ENCODE peak calls at places on chromosome 22, in five cellular contexts. One of them, this sample, is unnamed.

GRCh38 chr22:42067706-42068350 is 2.8 kb downstream of the NAGA start:
- DNase-seq in astrocyte of the spinal cord: no peak
- DNase-seq in pancreas: peak; percentile 45
- DNase-seq in left ventricle myocardium inferior: no peak
- DNase-seq in tibial artery: no peak
- DNase-seq in this sample: no peak

GRCh38 chr22:28977481-28977971 is 84.1 kb downstream of the C22orf31 start:
- DNase-seq in astrocyte of the spinal cord: peak; percentile 72
- DNase-seq in pancreas: no peak
- DNase-seq in left ventricle myocardium inferior: no peak
- DNase-seq in tibial artery: no peak
- DNase-seq in this sample: no peak

GRCh38 chr22:49307071-49307830 is 520.4 kb downstream of the BRD1 start:
- DNase-seq in astrocyte of the spinal cord: no peak
- DNase-seq in pancreas: peak; percentile 42
- DNase-seq in left ventricle myocardium inferior: no peak
- DNase-seq in tibial artery: peak; percentile 40
- DNase-seq in this sample: no peak

GRCh38 chr22:49034836-49035817 is 792.5 kb downstream of the BRD1 start:
- DNase-seq in astrocyte of the spinal cord: no peak
- DNase-seq in pancreas: peak; percentile 39
- DNase-seq in left ventricle myocardium inferior: no peak
- DNase-seq in tibial artery: no peak
- DNase-seq in this sample: no peak

GRCh38 chr22:49958961-49959781 is 1.4 kb upstream of the PIM3 start:
- DNase-seq in astrocyte of the spinal cord: no peak
- DNase-seq in pancreas: peak; percentile 65
- DNase-seq in left ventricle myocardium inferior: peak; percentile 29
- DNase-seq in tibial artery: peak; percentile 74
- DNase-seq in this sample: no peak

GRCh38 chr22:48089601-48090331 is 1327.3 kb downstream of the TBC1D22A start:
- DNase-seq in astrocyte of the spinal cord: no peak
- DNase-seq in pancreas: no peak
- DNase-seq in left ventricle myocardium inferior: peak; percentile 44
- DNase-seq in tibial artery: peak; percentile 77
- DNase-seq in this sample: no peak

GRCh38 chr22:24063361-24063760 is 52.3 kb downstream of the CABIN1 start:
- DNase-seq in astrocyte of the spinal cord: no peak
- DNase-seq in pancreas: no peak
- DNase-seq in left ventricle myocardium inferior: no peak
- DNase-seq in tibial artery: no peak
- DNase-seq in this sample: no peak

GRCh38 chr22:23237201-23237798 is 57.0 kb downstream of the BCR start:
- DNase-seq in astrocyte of the spinal cord: peak; percentile 61
- DNase-seq in pancreas: peak; percentile 78
- DNase-seq in left ventricle myocardium inferior: peak; percentile 88
- DNase-seq in tibial artery: no peak
- DNase-seq in this sample: no peak

GRCh38 chr22:20258584-20259335 is 9.4 kb downstream of the RTN4R start:
- DNase-seq in astrocyte of the spinal cord: no peak
- DNase-seq in pancreas: no peak
- DNase-seq in left ventricle myocardium inferior: no peak
- DNase-seq in tibial artery: no peak
- DNase-seq in this sample: no peak

GRCh38 chr22:21014202-21015050 is 539 bp upstream of the P2RX6 start:
- DNase-seq in astrocyte of the spinal cord: peak; percentile 91
- DNase-seq in pancreas: peak; percentile 78
- DNase-seq in left ventricle myocardium inferior: peak; percentile 90
- DNase-seq in tibial artery: peak; percentile 86
- DNase-seq in this sample: peak; percentile 95

GRCh38 chr22:50303848-50304527 is 3.5 kb downstream of the PLXNB2 start:
- DNase-seq in astrocyte of the spinal cord: no peak
- DNase-seq in pancreas: no peak
- DNase-seq in left ventricle myocardium inferior: no peak
- DNase-seq in tibial artery: peak; percentile 84
- DNase-seq in this sample: no peak

GRCh38 chr22:23466351-23466750 is 113.7 kb downstream of the IGLL1 start:
- DNase-seq in astrocyte of the spinal cord: no peak
- DNase-seq in pancreas: no peak
- DNase-seq in left ventricle myocardium inferior: no peak
- DNase-seq in tibial artery: no peak
- DNase-seq in this sample: no peak

GRCh38 chr22:22810018-22810427 is 77.6 kb upstream of the IGLL5 start:
- DNase-seq in astrocyte of the spinal cord: no peak
- DNase-seq in pancreas: peak; percentile 86
- DNase-seq in left ventricle myocardium inferior: peak; percentile 38
- DNase-seq in tibial artery: peak; percentile 60
- DNase-seq in this sample: peak; percentile 19

GRCh38 chr22:22533417-22533816 is 13.3 kb upstream of the ZNF280A start:
- DNase-seq in astrocyte of the spinal cord: no peak
- DNase-seq in pancreas: no peak
- DNase-seq in left ventricle myocardium inferior: no peak
- DNase-seq in tibial artery: no peak
- DNase-seq in this sample: no peak

GRCh38 chr22:27420817-27421361 is 380.7 kb downstream of the MN1 start:
- DNase-seq in astrocyte of the spinal cord: peak; percentile 98
- DNase-seq in pancreas: peak; percentile 80
- DNase-seq in left ventricle myocardium inferior: peak; percentile 84
- DNase-seq in tibial artery: peak; percentile 96
- DNase-seq in this sample: no peak

GRCh38 chr22:48799227-48799970 is 1028.3 kb downstream of the BRD1 start:
- DNase-seq in astrocyte of the spinal cord: no peak
- DNase-seq in pancreas: no peak
- DNase-seq in left ventricle myocardium inferior: no peak
- DNase-seq in tibial artery: no peak
- DNase-seq in this sample: no peak

GRCh38 chr22:42444060-42444904 is 12.1 kb upstream of the NFAM1 start:
- DNase-seq in astrocyte of the spinal cord: peak; percentile 87
- DNase-seq in pancreas: peak; percentile 82
- DNase-seq in left ventricle myocardium inferior: peak; percentile 86
- DNase-seq in tibial artery: peak; percentile 90
- DNase-seq in this sample: peak; percentile 82

GRCh38 chr22:45818130-45819085 is 146.8 kb downstream of the ATXN10 start:
- DNase-seq in astrocyte of the spinal cord: peak; percentile 38
- DNase-seq in pancreas: no peak
- DNase-seq in left ventricle myocardium inferior: peak; percentile 44
- DNase-seq in tibial artery: no peak
- DNase-seq in this sample: no peak

GRCh38 chr22:23564276-23564675 is 15.8 kb downstream of the IGLL1 start:
- DNase-seq in astrocyte of the spinal cord: no peak
- DNase-seq in pancreas: no peak
- DNase-seq in left ventricle myocardium inferior: no peak
- DNase-seq in tibial artery: peak; percentile 12
- DNase-seq in this sample: no peak

GRCh38 chr22:23278883-23279675 is 98.8 kb downstream of the BCR start:
- DNase-seq in astrocyte of the spinal cord: no peak
- DNase-seq in pancreas: peak; percentile 70
- DNase-seq in left ventricle myocardium inferior: no peak
- DNase-seq in tibial artery: no peak
- DNase-seq in this sample: no peak

GRCh38 chr22:50371101-50371648 is 28.0 kb downstream of the PPP6R2 start:
- DNase-seq in astrocyte of the spinal cord: no peak
- DNase-seq in pancreas: no peak
- DNase-seq in left ventricle myocardium inferior: no peak
- DNase-seq in tibial artery: no peak
- DNase-seq in this sample: no peak

GRCh38 chr22:20542736-20543135 is 35.3 kb downstream of the MED15 start:
- DNase-seq in astrocyte of the spinal cord: no peak
- DNase-seq in pancreas: no peak
- DNase-seq in left ventricle myocardium inferior: no peak
- DNase-seq in tibial artery: no peak
- DNase-seq in this sample: no peak

GRCh38 chr22:36339171-36340065 is 48.3 kb downstream of the MYH9 start:
- DNase-seq in astrocyte of the spinal cord: peak; percentile 80
- DNase-seq in pancreas: no peak
- DNase-seq in left ventricle myocardium inferior: no peak
- DNase-seq in tibial artery: no peak
- DNase-seq in this sample: no peak

GRCh38 chr22:31630331-31631329 is 31.4 kb downstream of the PISD start:
- DNase-seq in astrocyte of the spinal cord: peak; percentile 79
- DNase-seq in pancreas: peak; percentile 89
- DNase-seq in left ventricle myocardium inferior: peak; percentile 82
- DNase-seq in tibial artery: peak; percentile 87
- DNase-seq in this sample: peak; percentile 86
- TF ChIP-seq CTCF in astrocyte of the spinal cord: peak; percentile 3
- TF ChIP-seq CTCF in pancreas: no peak
- TF ChIP-seq CTCF in left ventricle myocardium inferior: no peak
- TF ChIP-seq CTCF in tibial artery: no peak
- TF ChIP-seq CTCF in this sample: no peak

GRCh38 chr22:39309364-39309861 is 10.0 kb downstream of the RPL3 start:
- DNase-seq in astrocyte of the spinal cord: no peak
- DNase-seq in pancreas: no peak
- DNase-seq in left ventricle myocardium inferior: no peak
- DNase-seq in tibial artery: no peak
- DNase-seq in this sample: no peak
- TF ChIP-seq CTCF in astrocyte of the spinal cord: peak; percentile 20
- TF ChIP-seq CTCF in pancreas: no peak
- TF ChIP-seq CTCF in left ventricle myocardium inferior: no peak
- TF ChIP-seq CTCF in tibial artery: no peak
- TF ChIP-seq CTCF in this sample: no peak

GRCh38 chr22:19106886-19107729 is 15.1 kb downstream of the DGCR2 start:
- DNase-seq in astrocyte of the spinal cord: no peak
- DNase-seq in pancreas: peak; percentile 45
- DNase-seq in left ventricle myocardium inferior: no peak
- DNase-seq in tibial artery: peak; percentile 31
- DNase-seq in this sample: no peak

GRCh38 chr22:19107730-19108074 is 14.5 kb downstream of the DGCR2 start:
- DNase-seq in astrocyte of the spinal cord: no peak
- DNase-seq in pancreas: peak; percentile 16
- DNase-seq in left ventricle myocardium inferior: no peak
- DNase-seq in tibial artery: peak; percentile 1
- DNase-seq in this sample: no peak

GRCh38 chr22:19105867-19106802 is 16.1 kb downstream of the DGCR2 start:
- DNase-seq in astrocyte of the spinal cord: no peak
- DNase-seq in pancreas: peak; percentile 56
- DNase-seq in left ventricle myocardium inferior: no peak
- DNase-seq in tibial artery: peak; percentile 56
- DNase-seq in this sample: no peak

GRCh38 chr22:19105456-19105855 is 16.8 kb downstream of the DGCR2 start:
- DNase-seq in astrocyte of the spinal cord: no peak
- DNase-seq in pancreas: peak; percentile 54
- DNase-seq in left ventricle myocardium inferior: no peak
- DNase-seq in tibial artery: peak; percentile 54
- DNase-seq in this sample: no peak

GRCh38 chr22:19103881-19104821 is 18.1 kb downstream of the DGCR2 start:
- DNase-seq in astrocyte of the spinal cord: peak; percentile 50
- DNase-seq in pancreas: peak; percentile 65
- DNase-seq in left ventricle myocardium inferior: no peak
- DNase-seq in tibial artery: peak; percentile 1
- DNase-seq in this sample: no peak
- TF ChIP-seq CTCF in astrocyte of the spinal cord: no peak
- TF ChIP-seq CTCF in pancreas: no peak
- TF ChIP-seq CTCF in left ventricle myocardium inferior: no peak
- TF ChIP-seq CTCF in tibial artery: no peak
- TF ChIP-seq CTCF in this sample: no peak

GRCh38 chr22:37735054-37735453 is 38.2 kb downstream of the TRIOBP start:
- DNase-seq in astrocyte of the spinal cord: no peak
- DNase-seq in pancreas: peak; percentile 73
- DNase-seq in left ventricle myocardium inferior: peak; percentile 41
- DNase-seq in tibial artery: no peak
- DNase-seq in this sample: no peak
- TF ChIP-seq CTCF in astrocyte of the spinal cord: peak; percentile 44
- TF ChIP-seq CTCF in pancreas: peak; percentile 33
- TF ChIP-seq CTCF in left ventricle myocardium inferior: peak; percentile 56
- TF ChIP-seq CTCF in tibial artery: peak; percentile 27
- TF ChIP-seq CTCF in this sample: no peak

GRCh38 chr22:46835288-46835687 is 72.8 kb downstream of the TBC1D22A start:
- DNase-seq in astrocyte of the spinal cord: no peak
- DNase-seq in pancreas: no peak
- DNase-seq in left ventricle myocardium inferior: no peak
- DNase-seq in tibial artery: no peak
- DNase-seq in this sample: no peak

GRCh38 chr22:46835693-46836092 is 73.2 kb downstream of the TBC1D22A start:
- DNase-seq in astrocyte of the spinal cord: no peak
- DNase-seq in pancreas: no peak
- DNase-seq in left ventricle myocardium inferior: no peak
- DNase-seq in tibial artery: no peak
- DNase-seq in this sample: no peak

GRCh38 chr22:46830001-46830715 is 67.7 kb downstream of the TBC1D22A start:
- DNase-seq in astrocyte of the spinal cord: peak; percentile 87
- DNase-seq in pancreas: no peak
- DNase-seq in left ventricle myocardium inferior: peak; percentile 59
- DNase-seq in tibial artery: peak; percentile 77
- DNase-seq in this sample: no peak

GRCh38 chr22:46830841-46831240 is 68.4 kb downstream of the TBC1D22A start:
- DNase-seq in astrocyte of the spinal cord: no peak
- DNase-seq in pancreas: no peak
- DNase-seq in left ventricle myocardium inferior: no peak
- DNase-seq in tibial artery: no peak
- DNase-seq in this sample: no peak

GRCh38 chr22:46833228-46833627 is 70.8 kb downstream of the TBC1D22A start:
- DNase-seq in astrocyte of the spinal cord: peak; percentile 47
- DNase-seq in pancreas: peak; percentile 74
- DNase-seq in left ventricle myocardium inferior: no peak
- DNase-seq in tibial artery: no peak
- DNase-seq in this sample: no peak
- TF ChIP-seq CTCF in astrocyte of the spinal cord: peak; percentile 46
- TF ChIP-seq CTCF in pancreas: peak; percentile 21
- TF ChIP-seq CTCF in left ventricle myocardium inferior: peak; percentile 52
- TF ChIP-seq CTCF in tibial artery: no peak
- TF ChIP-seq CTCF in this sample: no peak

This sample was measured in GM13977.